ENCODE peak calls at places on chromosomes 2 and 18, in five cellular contexts. B is colonic mucosa, Z is body of pancreas, R is spleen, C is SJSA1. J is an unnamed sample. For H3K4me1, the result is how much of the 10 kb centered on the place peaks cover.

GRCh38 chr2:127416486-127417001 is 1.7 kb upstream of the PROC start:
- DNase-seq in B (no peak), Z (no peak), R (no peak), C (no peak), J (no peak)

GRCh38 chr18:35443434-35443833 is 54.3 kb downstream of the INO80C start:
- DNase-seq in B (no peak), Z (no peak), R (no peak), C (no peak), J (no peak)

GRCh38 chr18:75070625-75071483 is 138.1 kb downstream of the PTGR3 start:
- DNase-seq in B (peak), Z (peak), R (peak), C (peak), J (peak)

GRCh38 chr2:168622559-168622958 is 166.5 kb downstream of the CERS6 start:
- DNase-seq in B (no peak), Z (no peak), R (no peak), C (no peak), J (no peak)

GRCh38 chr18:63832470-63832869 is 55.0 kb upstream of the SERPINB2 start:
- DNase-seq in B (no peak), Z (no peak), R (no peak), C (no peak), J (no peak)

GRCh38 chr2:217166241-217166640 is 306.4 kb upstream of the TNP1 start:
- DNase-seq in B (no peak), Z (peak), R (no peak), C (peak), J (peak)

GRCh38 chr2:75503048-75503607 is 57.6 kb downstream of the EVA1A start:
- DNase-seq in B (no peak), Z (no peak), R (no peak), C (peak), J (peak)

GRCh38 chr18:76932026-76932819 is 109.9 kb downstream of the ZNF236 start:
- DNase-seq in B (no peak), Z (peak), R (no peak), C (no peak), J (no peak)

GRCh38 chr2:105391058-105391627 is 7.7 kb downstream of the FHL2 start:
- DNase-seq in B (no peak), Z (no peak), R (no peak), C (peak), J (peak)

GRCh38 chr2:71001592-71002570 is 7.2 kb upstream of the TEX261 start:
- DNase-seq in B (no peak), Z (no peak), R (peak), C (no peak), J (no peak)

GRCh38 chr2:53559302-53559967 is 208.2 kb upstream of the CHAC2 start:
- DNase-seq in B (no peak), Z (no peak), R (no peak), C (no peak), J (peak)

GRCh38 chr18:68219867-68220266 is 495.0 kb downstream of the TMX3 start:
- DNase-seq in B (no peak), Z (no peak), R (no peak), C (no peak), J (no peak)

GRCh38 chr2:193985272-193985671 is 1671.8 kb upstream of the SLC39A10 start:
- DNase-seq in B (no peak), Z (no peak), R (no peak), C (no peak), J (no peak)

GRCh38 chr2:25521665-25522387 is 151.6 kb downstream of the DTNB start:
- DNase-seq in B (peak), Z (peak), R (no peak), C (peak), J (peak)

GRCh38 chr18:44474067-44474411 is 206.6 kb upstream of the SETBP1 start:
- DNase-seq in B (no peak), Z (no peak), R (no peak), C (no peak), J (no peak)

GRCh38 chr2:46308629-46309028 is 11.4 kb downstream of the EPAS1 start:
- DNase-seq in B (no peak), Z (no peak), R (no peak), C (no peak), J (no peak)

GRCh38 chr2:235570966-235571692 is 77.3 kb downstream of the AGAP1 start:
- DNase-seq in B (no peak), Z (no peak), R (no peak), C (no peak), J (no peak)

GRCh38 chr2:45184606-45185005 is 175.4 kb upstream of the SIX2 start:
- DNase-seq in B (no peak), Z (no peak), R (no peak), C (peak), J (peak)

GRCh38 chr2:200695178-200695930 is 109.5 kb downstream of the AOX1 start:
- DNase-seq in B (no peak), Z (peak), R (peak), C (no peak), J (no peak)

GRCh38 chr2:676647-677055 is 555 bp downstream of the TMEM18 start:
- DNase-seq in B (peak), Z (peak), R (peak), C (peak), J (peak)

GRCh38 chr2:201923436-201923975 is 110.1 kb upstream of the FZD7 start:
- DNase-seq in B (no peak), Z (no peak), R (no peak), C (no peak), J (no peak)

GRCh38 chr2:141534671-141535359 is 596.0 kb downstream of the LRP1B start:
- DNase-seq in B (no peak), Z (no peak), R (no peak), C (no peak), J (no peak)

GRCh38 chr2:224881846-224882245 is 160.4 kb downstream of the DOCK10 start:
- DNase-seq in B (no peak), Z (no peak), R (no peak), C (no peak), J (no peak)

GRCh38 chr2:216539120-216539519 is 40.5 kb downstream of the RPL37A start:
- DNase-seq in B (no peak), Z (no peak), R (no peak), C (no peak), J (no peak)

GRCh38 chr18:47873625-47874024 is 56.8 kb downstream of the SMAD2 start:
- DNase-seq in B (no peak), Z (no peak), R (no peak), C (no peak), J (no peak)

GRCh38 chr2:231800493-231801091 is 14.3 kb downstream of the COPS7B start:
- DNase-seq in B (peak), Z (peak), R (no peak), C (peak), J (no peak)

GRCh38 chr2:39571197-39571731 is 94.5 kb upstream of the TMEM178A start:
- DNase-seq in B (no peak), Z (no peak), R (no peak), C (no peak), J (peak)

GRCh38 chr2:16522031-16522818 is 143.4 kb downstream of the CYRIA start:
- DNase-seq in B (no peak), Z (no peak), R (no peak), C (no peak), J (no peak)

GRCh38 chr2:156518160-156518559 is 82.0 kb downstream of the GPD2 start:
- DNase-seq in B (no peak), Z (no peak), R (no peak), C (no peak), J (no peak)

GRCh38 chr18:5895300-5895885 is at the start of gene TMEM200C:
- DNase-seq in B (no peak), Z (peak), R (no peak), C (no peak), J (no peak)

GRCh38 chr18:21071071-21071470 is 40.5 kb downstream of the ROCK1 start:
- DNase-seq in B (no peak), Z (no peak), R (no peak), C (no peak), J (no peak)

GRCh38 chr18:21073180-21073579 is 38.4 kb downstream of the ROCK1 start:
- DNase-seq in B (no peak), Z (no peak), R (no peak), C (no peak), J (no peak)

GRCh38 chr18:21069468-21069867 is 42.1 kb downstream of the ROCK1 start:
- DNase-seq in B (no peak), Z (no peak), R (no peak), C (no peak), J (no peak)

GRCh38 chr18:21080576-21080975 is 31.0 kb downstream of the ROCK1 start:
- DNase-seq in B (no peak), Z (no peak), R (no peak), C (no peak), J (no peak)

GRCh38 chr18:21074336-21075323 is 37.0 kb downstream of the ROCK1 start:
- DNase-seq in B (no peak), Z (no peak), R (no peak), C (no peak), J (peak)
- H3K4me1 ChIP-seq in B (under half), Z (under half), R (half or more), C (under half), J (under half)

DNA sequence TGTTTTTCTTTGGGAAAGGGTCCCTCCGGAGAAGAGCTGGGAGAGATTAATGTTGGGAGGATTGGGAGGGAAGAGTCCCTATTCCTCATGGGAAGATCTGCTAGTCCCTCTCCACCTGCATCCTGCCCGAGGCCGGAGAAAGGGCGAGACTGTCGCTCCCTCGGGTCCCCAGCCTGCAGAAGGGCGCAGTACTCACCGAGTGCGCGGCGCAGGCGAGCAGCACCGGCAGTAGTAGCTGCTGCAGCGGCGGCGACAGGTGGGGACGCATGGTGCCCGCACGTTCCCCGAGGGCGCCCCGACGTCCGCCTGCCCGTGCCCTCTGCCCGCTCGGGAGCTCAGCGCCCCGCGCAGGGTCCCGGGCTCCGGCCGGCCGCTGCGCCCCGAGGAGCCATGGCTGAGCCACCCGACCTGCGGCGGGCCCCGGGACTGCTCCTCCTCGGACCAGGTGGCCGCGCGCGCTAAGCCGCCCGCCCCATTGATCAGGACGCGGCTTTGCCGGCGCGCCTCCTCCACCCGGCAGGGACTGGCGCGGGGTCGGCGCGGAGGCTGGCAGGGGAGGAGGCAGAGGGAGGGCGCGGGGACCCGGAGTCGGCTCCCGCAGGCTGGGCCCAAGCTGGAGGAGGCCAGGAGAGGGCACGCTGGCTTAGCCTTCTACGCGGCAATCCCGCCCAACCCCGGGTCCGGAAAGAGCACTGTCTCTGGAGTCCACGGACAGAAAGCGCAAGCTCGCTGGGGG is at the start of gene SCTR:
- DNase-seq in B (no peak), Z (no peak), R (no peak), C (no peak), J (no peak)
- H3K4me3 ChIP-seq in B (no peak), Z (peak), R (no peak), C (no peak), J (no peak)

DNA sequence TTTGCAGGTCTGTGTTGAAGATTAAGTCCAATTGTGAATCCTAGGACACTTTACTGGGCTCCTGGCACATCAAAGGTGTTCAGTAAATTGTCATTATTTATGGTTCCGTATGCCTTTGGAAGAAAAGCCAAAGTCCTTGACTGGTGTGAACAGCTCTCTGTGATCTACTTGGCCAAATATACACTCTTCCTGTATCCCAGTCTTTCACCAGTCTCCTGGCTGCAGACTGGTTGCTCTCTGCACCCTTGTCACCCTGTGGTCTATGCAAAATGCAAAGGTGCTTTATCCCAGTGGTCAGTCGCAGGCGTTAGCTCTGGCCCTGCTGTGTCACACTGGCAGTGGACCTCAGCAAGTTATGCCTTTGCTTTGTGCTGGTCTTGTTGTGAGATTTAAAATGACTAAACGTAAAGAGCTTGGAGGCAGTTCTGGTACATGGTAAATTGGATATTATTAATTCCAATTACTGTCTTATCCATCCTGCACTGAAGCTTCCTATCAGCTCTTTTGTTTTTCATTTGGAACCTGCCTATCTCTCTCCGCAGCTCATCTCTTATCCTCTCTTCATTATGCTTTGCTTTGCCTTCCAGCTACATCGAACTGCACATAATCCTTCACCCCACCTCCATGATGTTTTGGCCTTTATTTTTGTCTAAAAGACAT is 83.1 kb downstream of the MYO1B start:
- DNase-seq in B (no peak), Z (no peak), R (no peak), C (no peak), J (no peak)
- H3K4me1 ChIP-seq in B (under half), Z (under half), R (under half), C (under half), J (under half)

DNA sequence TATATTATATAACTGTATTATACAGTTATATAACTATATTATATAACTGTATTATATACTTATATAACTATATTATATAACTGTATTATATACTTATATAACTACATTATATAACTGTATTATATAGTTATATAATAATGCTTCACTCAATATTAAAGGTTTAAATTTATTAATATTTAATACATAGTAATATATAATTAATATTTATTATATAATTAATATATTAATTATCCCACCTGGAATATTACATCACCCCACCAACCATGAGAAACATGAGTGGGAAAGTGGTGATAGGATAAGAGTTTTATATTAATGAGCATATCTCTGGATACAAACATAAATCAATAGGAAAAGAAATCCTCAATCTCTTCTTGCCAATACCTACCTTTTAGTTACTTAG is 487.1 kb upstream of the LRRTM4 start:
- DNase-seq in B (no peak), Z (no peak), R (no peak), C (no peak), J (no peak)
- H3K4me3 ChIP-seq in B (no peak), Z (no peak), R (no peak), C (no peak), J (no peak)

J was measured in PC-9.